ENCODE peak calls at places on chromosomes 4 and X, in four cellular contexts. One of them, this sample, is unnamed.

GRCh38 chrX:28586291-28586690 is 955 bp upstream of the IL1RAPL1 start:
- DNase-seq in K562: no peak
- DNase-seq in WTC11: peak; percentile 38
- DNase-seq in HepG2: no peak
- DNase-seq in this sample: no peak

GRCh38 chr4:181350578-181351420 is 892.4 kb upstream of the TENM3 start:
- DNase-seq in K562: no peak
- DNase-seq in WTC11: peak; percentile 16
- DNase-seq in HepG2: no peak
- DNase-seq in this sample: no peak

GRCh38 chr4:169934794-169935400 is 91.3 kb downstream of the MFAP3L start:
- DNase-seq in K562: no peak
- DNase-seq in WTC11: no peak
- DNase-seq in HepG2: no peak
- DNase-seq in this sample: no peak

GRCh38 chrX:36336746-36337145 is 417.2 kb downstream of the CFAP47 start:
- DNase-seq in K562: no peak
- DNase-seq in WTC11: no peak
- DNase-seq in HepG2: no peak
- DNase-seq in this sample: no peak

GRCh38 chr4:102120846-102121245 is 224.4 kb downstream of the SLC39A8 start:
- DNase-seq in K562: no peak
- DNase-seq in WTC11: no peak
- DNase-seq in HepG2: no peak
- DNase-seq in this sample: no peak

GRCh38 chr4:80454040-80454439 is 118.5 kb downstream of the CFAP299 start:
- DNase-seq in K562: no peak
- DNase-seq in WTC11: no peak
- DNase-seq in HepG2: no peak
- DNase-seq in this sample: no peak

GRCh38 chr4:166941629-166942028 is 292.7 kb downstream of the SPOCK3 start:
- DNase-seq in K562: no peak
- DNase-seq in WTC11: no peak
- DNase-seq in HepG2: no peak
- DNase-seq in this sample: peak; percentile 7

GRCh38 chr4:25654031-25654970 is 1.4 kb upstream of the SLC34A2 start:
- DNase-seq in K562: no peak
- DNase-seq in WTC11: peak; percentile 28
- DNase-seq in HepG2: no peak
- DNase-seq in this sample: no peak

GRCh38 chrX:68832101-68832416 is 3.2 kb downstream of the EFNB1 start:
- DNase-seq in K562: no peak
- DNase-seq in WTC11: no peak
- DNase-seq in HepG2: no peak
- DNase-seq in this sample: no peak

GRCh38 chr4:134243742-134244713 is 42.4 kb upstream of the PABPC4L start:
- DNase-seq in K562: no peak
- DNase-seq in WTC11: peak; percentile 29
- DNase-seq in HepG2: no peak
- DNase-seq in this sample: no peak

GRCh38 chrX:150941580-150941979 is 41.6 kb upstream of the HMGB3 start:
- DNase-seq in K562: peak; percentile 40
- DNase-seq in WTC11: no peak
- DNase-seq in HepG2: no peak
- DNase-seq in this sample: no peak

GRCh38 chr4:46844325-46844917 is 64.6 kb downstream of the COX7B2 start:
- DNase-seq in K562: peak; percentile 21
- DNase-seq in WTC11: peak; percentile 34
- DNase-seq in HepG2: peak; percentile 50
- DNase-seq in this sample: peak; percentile 4

GRCh38 chr4:101155368-101155767 is 192.0 kb downstream of the PPP3CA start:
- DNase-seq in K562: no peak
- DNase-seq in WTC11: no peak
- DNase-seq in HepG2: no peak
- DNase-seq in this sample: no peak

GRCh38 chrX:68935362-68935761 is 106.5 kb downstream of the EFNB1 start:
- DNase-seq in K562: no peak
- DNase-seq in WTC11: no peak
- DNase-seq in HepG2: no peak
- DNase-seq in this sample: no peak

GRCh38 chrX:2903366-2903765 is 25.8 kb downstream of the ARSD start:
- DNase-seq in K562: peak; percentile 11
- DNase-seq in WTC11: no peak
- DNase-seq in HepG2: no peak
- DNase-seq in this sample: no peak

GRCh38 chr4:125317526-125317880 is 2.7 kb downstream of the FAT4 start:
- DNase-seq in K562: no peak
- DNase-seq in WTC11: peak; percentile 68
- DNase-seq in HepG2: no peak
- DNase-seq in this sample: no peak

GRCh38 chrX:10173331-10173900 is 16.6 kb downstream of the CLCN4 start:
- DNase-seq in K562: peak; percentile 59
- DNase-seq in WTC11: peak; percentile 79
- DNase-seq in HepG2: no peak
- DNase-seq in this sample: no peak

GRCh38 chr4:112968456-112969159 is 80.8 kb upstream of the ANK2 start:
- DNase-seq in K562: no peak
- DNase-seq in WTC11: no peak
- DNase-seq in HepG2: no peak
- DNase-seq in this sample: no peak

DNA sequence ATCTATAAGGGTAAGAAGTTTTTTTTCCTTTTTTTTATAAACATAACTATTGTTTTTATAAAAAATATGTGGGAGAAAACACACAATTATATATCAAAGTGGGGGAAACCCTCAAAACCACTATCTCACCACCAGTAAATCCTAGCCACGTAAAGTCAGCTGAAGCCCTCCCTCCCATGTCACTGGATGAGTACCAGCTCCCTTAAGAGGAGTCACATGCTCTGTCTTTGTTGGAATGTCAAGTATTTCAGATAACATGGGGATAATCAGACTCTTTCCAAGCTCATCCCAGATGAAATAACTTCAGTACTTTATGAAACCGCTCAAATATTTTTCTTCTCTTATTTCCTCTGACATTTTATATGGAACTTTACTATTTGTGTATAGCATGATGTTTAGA is 2.4 kb downstream of the MYOZ2 start:
- DNase-seq in K562: no peak
- DNase-seq in WTC11: no peak
- DNase-seq in HepG2: peak; percentile 23
- DNase-seq in this sample: no peak
- TF ChIP-seq CREM in K562: no peak
- TF ChIP-seq CREM in WTC11: no peak
- TF ChIP-seq CREM in HepG2: no peak
- TF ChIP-seq CREM in this sample: no peak

GRCh38 chr4:38161208-38162113 is 201.3 kb downstream of the PTTG2 start:
- DNase-seq in K562: no peak
- DNase-seq in WTC11: no peak
- DNase-seq in HepG2: no peak
- DNase-seq in this sample: no peak
- TF ChIP-seq CREM in K562: no peak
- TF ChIP-seq CREM in WTC11: no peak
- TF ChIP-seq CREM in HepG2: no peak
- TF ChIP-seq CREM in this sample: no peak

DNA sequence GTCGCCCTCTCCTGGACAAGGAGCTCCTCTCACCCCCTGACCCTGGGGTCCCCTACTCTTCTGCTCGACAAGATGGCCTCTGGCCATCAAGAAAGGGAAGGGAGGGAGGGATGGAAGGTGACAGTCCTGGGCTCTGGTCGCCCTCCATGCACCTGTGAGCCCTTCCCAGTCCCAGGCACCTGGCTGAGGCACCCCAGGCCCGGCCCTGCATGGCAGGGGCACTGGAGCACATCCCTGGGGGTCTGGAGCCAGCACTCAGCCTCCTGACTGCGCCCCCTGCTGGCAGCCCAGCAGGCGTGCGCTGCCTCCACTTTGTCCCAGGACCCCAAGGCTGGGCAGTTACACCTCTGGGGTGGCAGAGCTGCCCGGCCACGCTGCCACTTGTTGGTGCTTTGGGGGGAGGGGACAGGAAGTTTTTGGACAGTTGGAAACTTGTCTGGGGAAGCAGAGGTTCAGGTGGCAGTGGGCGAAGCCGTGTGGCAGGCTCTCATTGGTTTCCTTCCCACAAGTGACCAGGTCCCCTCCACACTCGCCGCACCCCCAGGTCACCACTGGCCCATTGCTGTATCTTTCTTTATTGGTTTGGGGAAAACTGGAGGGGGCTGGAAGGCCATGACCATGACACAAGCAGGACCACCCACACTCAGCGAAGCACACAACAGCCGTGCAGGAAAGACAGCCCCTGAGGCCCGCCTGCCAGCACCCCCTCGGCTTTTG is 4.3 kb downstream of the PNCK start:
- DNase-seq in K562: peak; percentile 68
- DNase-seq in WTC11: no peak
- DNase-seq in HepG2: no peak
- DNase-seq in this sample: no peak
- TF ChIP-seq CREM in K562: no peak
- TF ChIP-seq CREM in WTC11: no peak
- TF ChIP-seq CREM in HepG2: no peak
- TF ChIP-seq CREM in this sample: no peak

GRCh38 chrX:152869972-152870371 is 27.9 kb upstream of the ZNF185 start:
- DNase-seq in K562: no peak
- DNase-seq in WTC11: no peak
- DNase-seq in HepG2: no peak
- DNase-seq in this sample: no peak
- TF ChIP-seq CREM in K562: no peak
- TF ChIP-seq CREM in WTC11: no peak
- TF ChIP-seq CREM in HepG2: no peak
- TF ChIP-seq CREM in this sample: no peak

GRCh38 chr4:683247-683897 is 5.6 kb downstream of the SLC49A3 start:
- DNase-seq in K562: no peak
- DNase-seq in WTC11: no peak
- DNase-seq in HepG2: no peak
- DNase-seq in this sample: no peak
- TF ChIP-seq CREM in K562: no peak
- TF ChIP-seq CREM in WTC11: no peak
- TF ChIP-seq CREM in HepG2: no peak
- TF ChIP-seq CREM in this sample: no peak

This sample was measured in GM12878.